ENCODE peak calls at places on chromosomes 12 and 14, in six cellular contexts. M is Calu3, B is AG10803, G is D721Med, R is cardiac fibroblast, D is endothelial cell. W is an unnamed sample.

GRCh38 chr14:95523051-95523817 is 6.8 kb upstream of the SYNE3 start:
- DNase-seq in D (no peak), M (no peak), R (peak), B (peak), G (no peak), W (no peak)

GRCh38 chr14:69316449-69317391 is 56.8 kb downstream of the GALNT16 start:
- DNase-seq in B (peak), R (peak), M (peak), D (no peak), G (no peak), W (no peak)

GRCh38 chr14:94974893-94975292 is 182.4 kb downstream of the DICER1 start:
- DNase-seq in M (no peak), B (no peak), D (no peak), R (no peak), G (no peak), W (no peak)

GRCh38 chr12:103288016-103288415 is 207.8 kb downstream of the C12orf42 start:
- DNase-seq in D (no peak), R (no peak), G (no peak), M (no peak), B (no peak), W (no peak)

GRCh38 chr12:100404769-100405407 is 48.0 kb downstream of the SLC17A8 start:
- DNase-seq in B (peak), G (no peak), D (peak), M (peak), R (peak), W (peak)

GRCh38 chr14:50520947-50521815 is 11.2 kb downstream of the MAP4K5 start:
- DNase-seq in G (no peak), D (no peak), R (peak), M (peak), B (peak), W (peak)

GRCh38 chr14:100534528-100535286 is 52.5 kb downstream of the BEGAIN start:
- DNase-seq in M (no peak), R (no peak), B (no peak), D (no peak), G (no peak), W (no peak)

GRCh38 chr12:52681551-52682380 is 1.6 kb upstream of the KRT1 start:
- DNase-seq in G (no peak), M (no peak), R (no peak), B (no peak), D (no peak), W (no peak)

GRCh38 chr14:102230481-102231210 is 74.3 kb downstream of the MOK start:
- DNase-seq in B (no peak), R (no peak), M (no peak), G (no peak), D (no peak), W (no peak)

GRCh38 chr12:122726056-122726558 is 4.5 kb downstream of the HCAR1 start:
- DNase-seq in D (no peak), G (no peak), R (no peak), B (no peak), M (peak), W (no peak)

GRCh38 chr12:103697912-103698751 is 111.1 kb downstream of the STAB2 start:
- DNase-seq in G (no peak), B (no peak), R (no peak), M (no peak), D (no peak), W (no peak)

GRCh38 chr12:100219328-100220109 is 18.9 kb downstream of the ACTR6 start:
- DNase-seq in R (no peak), M (no peak), D (no peak), G (no peak), B (no peak), W (no peak)

GRCh38 chr12:70443274-70443673 is 77.2 kb downstream of the KCNMB4 start:
- DNase-seq in M (no peak), B (peak), R (no peak), D (no peak), G (no peak), W (no peak)

GRCh38 chr12:78494911-78495310 is 369.7 kb upstream of the SYT1 start:
- DNase-seq in M (no peak), B (peak), R (peak), D (no peak), G (no peak), W (no peak)

GRCh38 chr12:581321-581720 is 81.9 kb downstream of the NINJ2 start:
- DNase-seq in G (no peak), B (no peak), R (no peak), M (no peak), D (no peak), W (no peak)

GRCh38 chr12:54571166-54571856 is 17.1 kb downstream of the PPP1R1A start:
- DNase-seq in D (no peak), B (peak), M (no peak), R (peak), G (no peak), W (no peak)

GRCh38 chr12:90858261-90858660 is 96.7 kb downstream of the CCER1 start:
- DNase-seq in R (peak), D (no peak), G (no peak), M (peak), B (no peak), W (no peak)

GRCh38 chr14:42224053-42224888 is 617.6 kb downstream of the LRFN5 start:
- DNase-seq in M (peak), B (peak), R (peak), G (no peak), D (peak), W (peak)

GRCh38 chr12:42421844-42422779 is 96.1 kb downstream of the PPHLN1 start:
- DNase-seq in D (no peak), G (no peak), M (no peak), B (peak), R (peak), W (peak)

GRCh38 chr12:93645702-93646101 is 31.5 kb upstream of the CRADD start:
- DNase-seq in G (no peak), B (peak), M (no peak), D (no peak), R (peak), W (no peak)

GRCh38 chr14:31864937-31865855 is 211.9 kb upstream of the ARHGAP5 start:
- DNase-seq in G (no peak), B (no peak), D (no peak), M (no peak), R (no peak), W (no peak)

GRCh38 chr14:56181666-56182065 is 63.5 kb downstream of the PELI2 start:
- DNase-seq in G (no peak), R (no peak), D (no peak), B (no peak), M (peak), W (no peak)

GRCh38 chr14:92362781-92363235 is 39.8 kb downstream of the SLC24A4 start:
- DNase-seq in M (peak), B (peak), D (no peak), G (no peak), R (peak), W (no peak)

GRCh38 chr14:54901380-54902142 is 1.1 kb downstream of the GCH1 start:
- DNase-seq in G (no peak), B (no peak), D (no peak), M (peak), R (peak), W (no peak)

GRCh38 chr12:116529048-116529447 is 30.1 kb upstream of the MAP1LC3B2 start:
- DNase-seq in D (no peak), G (no peak), B (peak), M (no peak), R (peak), W (no peak)

GRCh38 chr12:52777566-52777965 is 421 bp upstream of the KRT76 start:
- DNase-seq in B (no peak), M (no peak), G (no peak), R (no peak), D (no peak), W (no peak)

GRCh38 chr12:17333287-17333686 is 727.3 kb upstream of the LMO3 start:
- DNase-seq in G (no peak), M (no peak), D (no peak), B (no peak), R (no peak), W (no peak)

GRCh38 chr14:36224176-36224575 is 47.7 kb upstream of the PTCSC3 start:
- DNase-seq in B (no peak), M (no peak), D (no peak), R (no peak), G (no peak), W (no peak)

GRCh38 chr12:6057693-6058092 is 66.8 kb downstream of the VWF start:
- DNase-seq in B (no peak), G (no peak), M (no peak), D (peak), R (no peak), W (no peak)
- TF ChIP-seq CTCF in B (no peak), G (no peak), M (no peak), D (peak), R (no peak), W (no peak)

DNA sequence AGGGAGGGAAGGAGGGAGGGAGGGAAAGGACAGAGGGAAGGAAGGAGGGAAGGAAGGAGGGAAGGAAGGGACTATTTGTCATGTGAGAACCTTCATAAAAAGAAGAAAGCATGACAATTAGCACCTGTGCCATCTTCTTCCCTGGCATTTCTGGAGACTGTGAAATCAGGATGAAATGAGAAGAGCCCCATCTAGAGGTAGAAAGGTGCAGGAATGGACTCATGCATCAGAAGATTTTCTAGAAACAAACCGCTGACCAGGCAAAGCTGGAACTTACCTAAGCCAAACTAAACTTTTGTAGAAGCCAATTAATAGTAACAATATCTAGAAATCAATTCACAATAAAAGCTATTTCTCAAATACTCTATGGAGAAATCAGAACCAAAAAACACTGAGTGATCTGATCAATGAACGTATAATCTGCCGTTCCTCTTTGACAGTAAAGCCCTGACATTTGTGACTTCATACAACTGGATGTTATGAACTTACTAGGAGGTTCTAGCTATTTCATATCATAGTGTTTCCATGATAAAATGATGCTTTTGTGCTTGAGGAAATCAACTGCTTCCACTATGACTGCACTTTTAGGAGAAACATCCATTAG is 24.4 kb upstream of the CRACR2A start:
- DNase-seq in D (peak), R (peak), G (no peak), M (peak), B (peak), W (peak)
- TF ChIP-seq CTCF in D (peak), R (peak), G (peak), M (peak), B (peak), W (peak)

GRCh38 chr12:89106950-89107349 is 245.4 kb downstream of the DUSP6 start:
- DNase-seq in D (no peak), M (no peak), R (no peak), B (no peak), G (no peak), W (no peak)
- TF ChIP-seq CTCF in D (no peak), M (no peak), R (no peak), B (no peak), G (no peak), W (no peak)

DNA sequence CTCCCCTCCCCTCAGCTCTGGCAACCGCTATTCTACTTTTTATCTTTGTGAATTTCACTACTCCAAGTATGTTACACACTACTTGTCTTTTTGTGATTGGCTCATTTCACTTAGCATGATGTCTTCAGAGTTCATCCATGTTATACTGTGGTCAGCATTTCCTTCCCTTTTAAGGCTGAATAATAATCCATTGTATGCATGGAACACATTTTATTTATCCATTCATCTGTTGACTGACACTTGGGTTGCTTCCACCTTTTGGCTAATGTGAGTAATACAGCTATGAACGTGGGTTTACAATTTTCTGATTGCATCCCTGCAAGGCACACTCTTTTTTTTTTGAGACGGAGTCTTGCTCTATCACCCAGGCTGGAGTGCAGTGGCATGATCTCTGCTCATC is 53.0 kb upstream of the FUT8 start:
- DNase-seq in B (peak), R (peak), G (no peak), D (no peak), M (no peak), W (no peak)
- TF ChIP-seq CTCF in B (no peak), R (no peak), G (no peak), D (no peak), M (no peak), W (no peak)

DNA sequence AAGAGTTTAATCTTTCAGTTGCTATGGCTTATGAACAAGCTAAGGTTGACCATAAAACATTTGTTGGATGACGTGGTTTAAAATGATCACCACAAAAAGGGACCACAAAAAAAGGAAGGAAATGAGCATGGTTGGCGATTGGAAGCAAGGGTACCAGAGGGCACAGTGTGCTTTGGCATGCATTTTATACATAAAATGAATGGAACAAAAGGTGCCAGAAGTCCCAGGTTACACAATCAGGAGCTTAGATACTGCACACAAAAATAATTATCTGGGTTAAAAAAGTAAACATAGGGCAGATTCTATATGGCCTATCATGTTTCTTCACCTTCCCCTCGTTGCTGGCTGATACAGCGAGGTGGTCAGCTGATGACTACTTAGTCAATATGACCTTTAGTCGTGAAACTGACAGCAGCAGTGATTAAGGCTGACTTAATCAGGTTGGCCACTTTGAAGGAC is 50.7 kb downstream of the ZC3H14 start:
- DNase-seq in D (no peak), G (no peak), B (peak), M (peak), R (peak), W (peak)
- TF ChIP-seq CTCF in D (no peak), G (no peak), B (no peak), M (no peak), R (no peak), W (no peak)

DNA sequence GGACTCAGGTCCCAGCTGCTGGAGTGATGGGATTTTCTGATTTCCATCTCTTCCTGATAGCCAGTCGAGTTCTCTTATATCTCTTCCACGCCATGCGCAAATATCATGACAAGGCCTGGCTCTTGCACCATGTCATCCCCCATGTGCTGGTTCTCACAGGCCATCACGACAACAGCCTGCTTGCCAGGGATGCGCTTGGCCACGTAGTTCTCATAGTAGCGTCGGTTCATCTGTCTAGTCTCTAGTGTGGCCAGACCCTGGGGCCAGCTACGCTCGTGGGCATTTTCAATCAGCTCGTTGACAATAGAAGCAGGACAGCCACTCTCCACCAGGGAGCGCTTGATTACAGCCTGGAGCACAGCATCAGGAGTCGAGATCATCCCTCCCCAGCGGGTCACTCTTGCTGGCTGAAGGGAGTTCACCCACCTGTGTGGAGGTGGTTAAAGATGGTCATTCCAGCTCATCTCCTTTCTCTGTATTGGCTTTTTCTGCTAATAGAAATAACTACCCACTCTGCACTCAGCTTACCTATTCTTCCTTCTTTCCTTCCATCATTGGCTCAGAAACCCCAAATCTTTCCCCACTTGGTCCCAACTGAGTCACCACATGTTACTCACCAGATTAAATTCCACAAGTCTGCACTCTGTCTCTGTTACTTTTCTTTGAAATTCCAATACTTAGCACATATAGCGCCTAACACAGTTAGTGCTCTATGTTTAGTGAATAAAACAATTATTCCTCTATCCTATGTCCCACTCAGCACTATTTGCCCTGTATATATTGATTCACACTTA is 15.2 kb downstream of the RNF41 start:
- DNase-seq in B (peak), R (peak), M (peak), D (peak), G (no peak), W (peak)
- TF ChIP-seq CTCF in B (peak), R (peak), M (peak), D (peak), G (peak), W (peak)